ENCODE peak calls at places on chromosomes 6 and 20, in ten cellular contexts. N is endothelial cell, E is GM06990, H is fibroblast of the aortic adventitia, Q is left ventricle myocardium inferior, D is IMR-90, G is H1, B is B cell, Z is neural crest cell, C is Panc1. U is an unnamed sample.

GRCh38 chr20:43744121-43744520 is 17.3 kb upstream of the GTSF1L start:
- DNase-seq in G (no peak), B (no peak), E (no peak), Q (no peak), H (peak), C (no peak), Z (no peak), D (peak), N (no peak), U (peak)

GRCh38 chr6:21240709-21241108 is 352.8 kb upstream of the SOX4 start:
- DNase-seq in H (peak), C (no peak), Z (no peak), N (no peak), Q (no peak), B (no peak), E (no peak), D (peak), G (no peak), U (no peak)

GRCh38 chr6:139757766-139758655 is 383.6 kb upstream of the CITED2 start:
- DNase-seq in B (no peak), N (no peak), C (no peak), E (no peak), D (peak), G (no peak), Q (no peak), Z (no peak), H (peak), U (no peak)

GRCh38 chr6:130622142-130622541 is 205.1 kb upstream of the SMLR1 start:
- DNase-seq in N (no peak), C (no peak), G (no peak), E (no peak), Q (no peak), B (no peak), D (peak), H (no peak), Z (no peak), U (no peak)

GRCh38 chr20:55947701-55948100 is 57.6 kb downstream of the CBLN4 start:
- DNase-seq in Z (no peak), B (no peak), D (no peak), H (no peak), N (no peak), G (no peak), Q (no peak), E (no peak), C (no peak), U (no peak)

GRCh38 chr6:30260036-30260504 is 46.9 kb upstream of the TRIM26 start:
- DNase-seq in Q (no peak), C (no peak), Z (no peak), N (no peak), E (no peak), D (no peak), H (no peak), G (peak), B (no peak), U (peak)

GRCh38 chr6:13407709-13408695 is 79.4 kb downstream of the GFOD1 start:
- DNase-seq in B (no peak), H (peak), Z (no peak), D (peak), Q (no peak), E (no peak), C (no peak), N (no peak), G (no peak), U (no peak)

GRCh38 chr20:10565922-10566897 is 107.6 kb downstream of the JAG1 start:
- DNase-seq in B (no peak), N (no peak), C (no peak), D (peak), Q (no peak), E (no peak), G (no peak), H (peak), Z (no peak), U (no peak)

GRCh38 chr20:1418335-1418734 is 25.5 kb upstream of the FKBP1A start:
- DNase-seq in E (no peak), N (no peak), Z (no peak), B (no peak), D (peak), H (peak), G (no peak), Q (no peak), C (no peak), U (no peak)

GRCh38 chr20:1467355-1468116 is 887 bp upstream of the NSFL1C start:
- DNase-seq in D (no peak), H (no peak), Z (no peak), N (peak), C (no peak), Q (no peak), E (no peak), G (peak), B (peak), U (peak)

GRCh38 chr6:37272834-37273566 is 15.1 kb upstream of the TMEM217 start:
- DNase-seq in N (no peak), D (no peak), B (no peak), Z (no peak), H (no peak), C (no peak), E (no peak), G (no peak), Q (no peak), U (peak)

GRCh38 chr20:23358923-23359572 is 2.9 kb upstream of the GZF1 start:
- DNase-seq in E (no peak), H (no peak), D (no peak), G (no peak), C (no peak), Z (no peak), B (no peak), N (no peak), Q (no peak), U (no peak)

GRCh38 chr6:30875244-30876038 is 8.9 kb upstream of the DDR1 start:
- DNase-seq in N (no peak), H (no peak), G (no peak), E (no peak), Z (no peak), Q (no peak), B (no peak), D (no peak), C (no peak), U (no peak)

GRCh38 chr6:41536884-41537347 is 9.3 kb upstream of the FOXP4 start:
- DNase-seq in N (no peak), Q (no peak), D (no peak), Z (no peak), B (no peak), E (no peak), C (no peak), H (no peak), G (no peak), U (no peak)

GRCh38 chr6:141551318-141551717 is 581.4 kb upstream of the GJE1 start:
- DNase-seq in D (no peak), B (no peak), G (no peak), E (no peak), Q (no peak), C (no peak), Z (no peak), H (no peak), N (no peak), U (no peak)

GRCh38 chr6:116562614-116563013 is 8.7 kb upstream of the RWDD1 start:
- DNase-seq in H (peak), C (no peak), D (no peak), E (no peak), B (no peak), N (no peak), G (no peak), Z (no peak), Q (no peak), U (no peak)

DNA sequence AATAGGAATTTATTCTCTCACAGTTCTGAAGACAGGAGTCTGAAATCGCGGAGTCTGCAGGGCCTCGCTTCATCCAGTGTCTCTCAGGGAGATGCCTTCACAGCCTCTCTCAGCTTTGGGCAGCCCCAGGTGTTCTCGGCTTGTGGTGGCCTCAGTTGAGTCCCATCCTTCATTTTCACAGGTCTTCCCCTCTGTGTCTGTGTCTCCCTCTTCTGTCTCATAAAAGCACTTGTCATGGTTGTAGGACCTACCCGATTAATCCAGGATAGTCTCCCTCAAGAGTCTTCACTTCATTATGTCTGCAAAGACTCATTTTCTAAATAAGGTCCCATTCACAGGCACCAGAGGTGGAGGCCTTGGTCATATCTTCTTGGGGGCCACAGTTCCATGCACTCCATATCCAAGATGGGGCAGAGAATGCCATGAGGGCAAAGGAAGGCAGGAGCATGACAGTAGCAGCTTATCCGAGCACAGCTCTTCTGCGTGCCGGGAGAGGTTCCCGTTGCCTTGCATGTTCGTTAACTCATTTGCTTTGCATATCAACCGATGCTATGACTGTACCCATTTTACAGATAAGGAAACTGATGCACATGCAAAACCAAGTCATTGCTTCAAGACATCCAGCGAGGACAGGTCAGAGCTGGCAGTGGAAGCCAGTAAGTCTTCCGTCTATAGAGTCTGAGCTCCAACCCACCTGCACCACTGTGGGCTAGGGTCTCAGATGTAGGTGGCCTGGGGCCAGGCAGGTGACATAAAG is 363.8 kb upstream of the SULF2 start:
- DNase-seq in N (no peak), C (no peak), B (no peak), G (no peak), D (no peak), H (no peak), Q (no peak), Z (no peak), E (no peak), U (no peak)
- TF ChIP-seq CTCF in N (no peak), C (no peak), B (no peak), G (no peak), D (no peak), H (no peak), Q (no peak), Z (no peak), E (no peak), U (no peak)

GRCh38 chr20:20407891-20408805 is 40.2 kb downstream of the INSM1 start:
- DNase-seq in H (no peak), G (no peak), Z (no peak), Q (no peak), C (peak), D (peak), B (no peak), N (no peak), E (no peak), U (no peak)
- TF ChIP-seq CTCF in H (no peak), G (peak), Z (peak), Q (no peak), C (peak), D (peak), B (no peak), N (peak), E (peak), U (no peak)

DNA sequence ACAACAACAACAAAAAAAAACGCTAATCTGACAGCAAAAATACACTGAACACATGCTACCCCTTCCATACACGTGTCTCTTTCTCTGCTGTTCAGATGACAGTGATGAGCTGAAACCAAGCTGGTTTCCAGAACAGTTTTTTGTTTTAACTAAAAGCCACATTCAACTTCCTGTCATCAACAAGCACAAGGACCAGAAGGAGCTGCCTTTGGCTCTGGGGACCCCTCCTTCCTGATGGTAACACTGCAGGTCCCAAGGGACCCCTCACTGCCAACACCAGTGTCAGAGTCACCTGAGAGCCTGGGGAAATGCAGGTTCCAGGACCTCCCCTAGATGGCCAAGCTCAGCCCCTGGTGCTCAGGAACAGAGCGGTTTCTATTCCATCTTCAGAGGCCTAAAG is 6.0 kb downstream of the CST7 start:
- DNase-seq in H (no peak), D (no peak), Q (no peak), B (no peak), E (peak), N (no peak), G (peak), Z (no peak), C (no peak), U (peak)
- TF ChIP-seq CTCF in H (no peak), D (no peak), Q (no peak), B (no peak), E (no peak), N (no peak), G (no peak), Z (no peak), C (no peak), U (no peak)

GRCh38 chr20:13008761-13009681 is at the start of gene SPTLC3:
- DNase-seq in E (peak), B (no peak), G (no peak), Z (no peak), H (peak), N (no peak), D (peak), Q (no peak), C (no peak), U (peak)
- TF ChIP-seq CTCF in E (no peak), B (no peak), G (peak), Z (no peak), H (peak), N (no peak), D (no peak), Q (peak), C (no peak), U (no peak)

DNA sequence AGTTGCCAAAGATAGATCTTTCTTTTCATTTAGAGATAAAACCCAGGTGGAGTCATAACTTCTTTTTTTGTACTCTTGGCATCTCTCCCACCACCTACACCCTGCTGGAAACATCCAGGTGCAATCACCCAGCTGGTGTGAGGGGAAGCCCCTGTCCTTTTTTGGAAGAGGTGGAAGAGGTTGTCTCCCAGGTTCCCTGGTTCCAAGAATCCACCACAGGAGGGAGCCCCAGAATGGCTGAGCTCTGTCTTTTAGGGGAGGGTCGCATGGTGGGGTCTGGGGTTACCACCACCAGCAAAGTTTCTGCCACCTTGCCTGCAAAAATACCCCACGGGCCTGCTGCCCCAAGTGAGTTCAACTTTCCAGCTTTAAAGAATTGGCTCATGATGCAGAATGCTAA is 10.8 kb downstream of the SMOC2 start:
- DNase-seq in D (no peak), C (no peak), B (no peak), Q (no peak), E (no peak), G (peak), N (no peak), H (no peak), Z (no peak), U (no peak)
- TF ChIP-seq CTCF in D (no peak), C (peak), B (no peak), Q (peak), E (no peak), G (peak), N (peak), H (peak), Z (peak), U (no peak)

GRCh38 chr20:383889-384288 is 3.3 kb downstream of the TRIB3 start:
- DNase-seq in H (no peak), D (no peak), G (no peak), Q (no peak), Z (no peak), N (no peak), B (no peak), E (no peak), C (no peak), U (no peak)

GRCh38 chr20:378961-379336 is 1.6 kb upstream of the TRIB3 start:
- DNase-seq in N (no peak), H (no peak), D (no peak), C (no peak), Z (no peak), E (no peak), G (no peak), Q (no peak), B (no peak), U (no peak)

GRCh38 chr20:381581-382290 is 1.2 kb downstream of the TRIB3 start:
- DNase-seq in D (peak), C (no peak), B (peak), H (peak), N (peak), E (peak), Z (peak), Q (peak), G (peak), U (peak)

GRCh38 chr20:382291-383115 is 1.9 kb downstream of the TRIB3 start:
- DNase-seq in E (no peak), G (no peak), H (no peak), Z (no peak), D (no peak), Q (no peak), C (no peak), B (no peak), N (no peak), U (no peak)

GRCh38 chr20:380763-381580 is 412 bp downstream of the TRIB3 start:
- DNase-seq in E (peak), Q (peak), B (peak), C (no peak), H (peak), Z (peak), G (peak), D (peak), N (peak), U (peak)
- TF ChIP-seq CTCF in E (no peak), Q (no peak), B (no peak), C (no peak), H (peak), Z (peak), G (no peak), D (no peak), N (no peak), U (no peak)

DNA sequence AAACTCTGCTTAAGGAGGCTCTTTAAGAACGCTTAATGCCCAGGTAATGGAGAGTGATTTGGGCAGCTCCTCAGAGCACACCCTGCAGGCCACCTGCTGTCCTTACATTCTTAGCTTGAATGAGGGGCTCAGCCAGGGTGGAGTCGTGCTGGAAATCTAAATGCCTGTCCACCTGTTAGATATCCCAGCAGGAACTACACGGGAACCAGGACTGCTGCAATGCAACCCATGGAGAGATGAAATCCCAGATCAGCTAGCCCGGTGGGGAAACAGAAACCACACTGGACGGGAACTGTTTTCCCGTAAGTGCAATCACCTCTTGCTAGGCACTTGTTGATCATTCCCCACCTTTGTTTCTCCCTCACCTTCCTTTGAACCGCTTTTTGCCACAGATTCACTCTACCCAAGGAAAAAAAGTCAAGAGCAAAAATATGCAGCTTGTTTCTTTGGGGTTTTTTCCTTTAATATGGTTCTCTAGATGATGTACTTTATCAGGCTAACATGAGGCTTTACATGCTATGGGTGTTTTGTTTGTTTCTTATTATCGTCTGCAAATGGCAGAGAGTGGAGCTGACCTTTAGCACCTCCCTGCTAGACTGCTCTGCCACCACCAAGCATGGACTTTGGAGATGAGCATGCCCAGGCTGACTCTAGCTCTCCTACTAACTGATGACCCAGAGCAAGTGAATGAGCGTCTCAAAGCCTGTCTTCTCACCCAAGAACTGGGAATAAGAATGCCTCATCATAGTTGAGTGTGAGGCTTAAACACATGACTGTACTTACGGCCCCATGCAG is 125.9 kb upstream of the TNFAIP3 start:
- DNase-seq in D (no peak), C (no peak), H (no peak), Z (no peak), N (no peak), G (peak), B (no peak), E (no peak), Q (no peak), U (no peak)
- TF ChIP-seq CTCF in D (no peak), C (no peak), H (no peak), Z (no peak), N (no peak), G (peak), B (no peak), E (peak), Q (no peak), U (no peak)